ENCODE peak calls at places on chromosomes 12 and 14, in seven cellular contexts. T is activated CD4-positive, alpha-beta T cell treated with anti-CD3 and anti-CD28 coated beads, Interleukin-2, amount 50 U/mL, for 1 hour; S is CD8-positive, alpha-beta T cell; R is GM23248; U is lower leg skin; K is NCI-H2171 treated with DMSO at 0.1 percent for 48 hours; D is NCI-H1417. P is an unnamed sample.

GRCh38 chr12:42284876-42285275 is 41.0 kb downstream of the ZCRB1 start:
- DNase-seq in T (no peak), S (no peak), R (no peak), U (no peak), K (no peak), D (no peak), P (no peak)

GRCh38 chr12:1453801-1454200 is 140.6 kb downstream of the FBXL14 start:
- DNase-seq in T (no peak), S (no peak), R (no peak), U (no peak), K (no peak), D (no peak), P (peak)

GRCh38 chr12:70049596-70050360 is 193.5 kb upstream of the CNOT2 start:
- DNase-seq in T (no peak), S (peak), R (no peak), U (no peak), K (no peak), D (no peak), P (no peak)

GRCh38 chr14:70684030-70684429 is 42.3 kb downstream of the TTC9 start:
- DNase-seq in T (no peak), S (no peak), R (no peak), U (no peak), K (no peak), D (no peak), P (no peak)

GRCh38 chr14:46250113-46250703 is 401.4 kb downstream of the RPL10L start:
- DNase-seq in T (no peak), S (no peak), R (peak), U (no peak), K (peak), D (no peak), P (no peak)

GRCh38 chr14:57865450-57866198 is at the start of gene SLC35F4:
- DNase-seq in T (no peak), S (no peak), R (peak), U (no peak), K (peak), D (peak), P (peak)

GRCh38 chr14:59075503-59075902 is 113.0 kb upstream of the DAAM1 start:
- DNase-seq in T (no peak), S (no peak), R (no peak), U (no peak), K (no peak), D (no peak), P (no peak)

GRCh38 chr12:125149160-125150108 is 84.2 kb downstream of the AACS start:
- DNase-seq in T (no peak), S (no peak), R (no peak), U (no peak), K (no peak), D (no peak), P (no peak)

GRCh38 chr12:114848661-114849060 is 164.7 kb upstream of the TBX3 start:
- DNase-seq in T (no peak), S (no peak), R (peak), U (no peak), K (no peak), D (no peak), P (no peak)

GRCh38 chr12:76878045-76878898 is 547 bp downstream of the CSRP2 start:
- DNase-seq in T (peak), S (no peak), R (peak), U (peak), K (peak), D (peak), P (peak)

GRCh38 chr14:101518611-101519048 is 42.7 kb upstream of the DIO3 start:
- DNase-seq in T (no peak), S (no peak), R (peak), U (peak), K (no peak), D (no peak), P (no peak)

GRCh38 chr12:2453807-2454177 is 341.0 kb upstream of the FKBP4 start:
- DNase-seq in T (no peak), S (no peak), R (no peak), U (no peak), K (no peak), D (no peak), P (no peak)

GRCh38 chr14:62006116-62006737 is 244.0 kb downstream of the SNAPC1 start:
- DNase-seq in T (no peak), S (no peak), R (peak), U (no peak), K (no peak), D (no peak), P (no peak)

GRCh38 chr14:89519000-89519399 is 102.0 kb upstream of the FOXN3 start:
- DNase-seq in T (no peak), S (no peak), R (no peak), U (no peak), K (no peak), D (no peak), P (no peak)

GRCh38 chr12:107417004-107417403 is 268.6 kb upstream of the PWP1 start:
- DNase-seq in T (no peak), S (no peak), R (no peak), U (no peak), K (no peak), D (no peak), P (no peak)

GRCh38 chr12:68981536-68981935 is 48.6 kb upstream of the CPM start:
- DNase-seq in T (no peak), S (no peak), R (peak), U (no peak), K (no peak), D (no peak), P (no peak)